ENCODE peak calls at places on chromosomes 13 and 19, in eight cellular contexts. I, X, D, O, K, R, A and C are unnamed samples.

GRCh38 chr13:21347753-21348318 is 111.3 kb downstream of the ZDHHC20 start:
- DNase-seq in I (no peak), X (no peak), D (no peak), O (no peak), K (no peak), R (no peak), A (no peak), C (no peak)

GRCh38 chr13:98279473-98280175 is 102.6 kb upstream of the RNF113B start:
- DNase-seq in I (no peak), X (no peak), D (peak; percentile 81), O (no peak), K (no peak), R (no peak), A (no peak), C (no peak)

GRCh38 chr13:79936368-79937136 is 404.4 kb downstream of the SPRY2 start:
- DNase-seq in I (peak; percentile 97), X (no peak), D (peak; percentile 100), O (peak; percentile 99), K (peak; percentile 44), R (peak; percentile 100), A (no peak), C (peak; percentile 100)

GRCh38 chr13:108807841-108808240 is 178.4 kb downstream of the MYO16 start:
- DNase-seq in I (no peak), X (no peak), D (no peak), O (no peak), K (no peak), R (no peak), A (no peak), C (no peak)

GRCh38 chr19:17405250-17406038 is at the start of gene BST2:
- DNase-seq in I (no peak), X (no peak), D (peak; percentile 56), O (peak; percentile 21), K (peak; percentile 72), R (peak; percentile 18), A (peak; percentile 51), C (no peak)

GRCh38 chr13:46846736-46847135 is 49.8 kb upstream of the ESD start:
- DNase-seq in I (no peak), X (no peak), D (no peak), O (no peak), K (no peak), R (no peak), A (no peak), C (no peak)

GRCh38 chr19:14395710-14396338 is 14.6 kb downstream of the ADGRE5 start:
- DNase-seq in I (no peak), X (no peak), D (no peak), O (no peak), K (no peak), R (no peak), A (no peak), C (no peak)

GRCh38 chr19:3142292-3142670 is 6.4 kb downstream of the GNA15 start:
- DNase-seq in I (peak; percentile 42), X (no peak), D (no peak), O (peak; percentile 75), K (no peak), R (peak; percentile 34), A (no peak), C (no peak)

GRCh38 chr13:44237276-44237767 is 136.3 kb upstream of the SERP2 start:
- DNase-seq in I (peak; percentile 64), X (peak; percentile 97), D (peak; percentile 63), O (peak; percentile 98), K (peak; percentile 90), R (no peak), A (peak; percentile 47), C (peak; percentile 72)

GRCh38 chr13:27137759-27138158 is 33.9 kb downstream of the USP12 start:
- DNase-seq in I (no peak), X (no peak), D (no peak), O (no peak), K (no peak), R (no peak), A (no peak), C (no peak)

GRCh38 chr13:42110410-42111155 is 62.1 kb downstream of the DGKH start:
- DNase-seq in I (peak; percentile 54), X (no peak), D (no peak), O (peak; percentile 64), K (peak; percentile 34), R (peak; percentile 34), A (no peak), C (peak; percentile 69)

GRCh38 chr13:109666656-109667448 is 119.5 kb downstream of the IRS2 start:
- DNase-seq in I (no peak), X (no peak), D (peak; percentile 42), O (peak; percentile 38), K (no peak), R (no peak), A (no peak), C (no peak)

GRCh38 chr13:74061939-74062595 is 72.1 kb downstream of the KLF12 start:
- DNase-seq in I (no peak), X (no peak), D (no peak), O (peak; percentile 71), K (no peak), R (no peak), A (no peak), C (no peak)

GRCh38 chr13:37194428-37194861 is 89.0 kb upstream of the CSNK1A1L start:
- DNase-seq in I (peak; percentile 6), X (no peak), D (no peak), O (peak; percentile 77), K (no peak), R (no peak), A (no peak), C (no peak)

GRCh38 chr19:36805364-36805763 is 32.8 kb upstream of the ZNF850 start:
- DNase-seq in I (no peak), X (no peak), D (no peak), O (no peak), K (no peak), R (no peak), A (no peak), C (no peak)
- H3K4me3 ChIP-seq in I (no peak overlapping the region), X (no peak overlapping the region), D (no peak overlapping the region), O (no peak overlapping the region), K (no peak overlapping the region), R (no peak overlapping the region), A (no peak overlapping the region), C (no peak overlapping the region)

DNA sequence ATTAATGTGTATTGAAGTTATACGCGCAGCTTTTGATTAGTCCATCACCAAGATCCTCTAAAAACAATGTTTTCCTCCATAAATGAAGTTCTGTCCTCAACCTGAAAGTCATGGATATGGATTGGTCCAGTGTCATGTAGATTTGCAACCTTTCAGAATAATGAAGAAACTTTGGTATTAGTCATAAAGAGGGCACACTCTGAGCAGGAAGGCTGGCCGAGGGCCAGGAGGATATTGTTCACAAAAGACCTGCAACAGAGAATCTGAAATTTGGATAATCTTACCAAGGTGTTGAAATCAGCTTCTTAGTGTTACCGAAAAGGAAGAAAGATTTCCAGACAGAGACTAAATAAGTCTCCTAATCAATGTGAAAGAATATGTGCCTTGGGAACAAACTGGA is 20.7 kb downstream of the CLDN10 start:
- DNase-seq in I (no peak), X (no peak), D (no peak), O (no peak), K (no peak), R (no peak), A (no peak), C (no peak)
- TF ChIP-seq CTCF in I (no peak), X (no peak), D (no peak), O (no peak), K (no peak), R (no peak), A (no peak), C (no peak)

GRCh38 chr13:84591444-84591843 is 709.2 kb upstream of the SLITRK1 start:
- DNase-seq in I (no peak), X (no peak), D (no peak), O (no peak), K (no peak), R (no peak), A (no peak), C (no peak)

GRCh38 chr13:84590663-84591062 is 708.4 kb upstream of the SLITRK1 start:
- DNase-seq in I (no peak), X (no peak), D (no peak), O (no peak), K (no peak), R (no peak), A (no peak), C (no peak)

DNA sequence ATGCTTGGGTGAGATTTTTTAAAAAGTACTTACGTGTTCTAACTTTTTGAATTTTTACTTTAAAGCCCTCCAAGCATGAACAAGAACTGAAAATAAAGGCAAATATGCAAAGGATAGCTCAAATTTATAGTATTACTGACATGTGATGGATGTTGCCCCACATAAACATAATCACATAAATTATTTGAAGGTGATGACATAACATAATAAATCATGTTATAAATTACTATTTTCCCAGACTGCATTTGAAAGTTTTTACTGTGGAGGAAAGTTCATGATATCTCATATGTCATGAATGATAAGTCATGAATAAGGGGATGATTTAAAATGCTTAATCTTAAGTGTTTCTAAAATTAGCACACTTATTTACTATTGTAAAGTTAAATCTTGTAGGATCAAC is 705.7 kb upstream of the SLITRK1 start:
- DNase-seq in I (no peak), X (no peak), D (no peak), O (no peak), K (no peak), R (no peak), A (no peak), C (no peak)
- H3K4me3 ChIP-seq in I (no peak overlapping the region), X (no peak overlapping the region), D (no peak overlapping the region), O (no peak overlapping the region), K (no peak overlapping the region), R (no peak overlapping the region), A (no peak overlapping the region), C (no peak overlapping the region)

GRCh38 chr19:39405261-39405912 is 1.3 kb upstream of the ZFP36 start:
- DNase-seq in I (no peak), X (no peak), D (no peak), O (no peak), K (peak; percentile 9), R (no peak), A (no peak), C (no peak)

GRCh38 chr19:39405930-39406655 is 554 bp upstream of the ZFP36 start:
- DNase-seq in I (no peak), X (peak; percentile 98), D (no peak), O (no peak), K (peak; percentile 89), R (no peak), A (peak; percentile 89), C (no peak)

GRCh38 chr19:39407394-39407643 is 672 bp downstream of the ZFP36 start:
- DNase-seq in I (no peak), X (no peak), D (no peak), O (no peak), K (no peak), R (no peak), A (no peak), C (no peak)

GRCh38 chr19:39407644-39408391 is 1.2 kb downstream of the ZFP36 start:
- DNase-seq in I (no peak), X (no peak), D (no peak), O (no peak), K (peak; percentile 37), R (no peak), A (peak; percentile 82), C (no peak)

DNA sequence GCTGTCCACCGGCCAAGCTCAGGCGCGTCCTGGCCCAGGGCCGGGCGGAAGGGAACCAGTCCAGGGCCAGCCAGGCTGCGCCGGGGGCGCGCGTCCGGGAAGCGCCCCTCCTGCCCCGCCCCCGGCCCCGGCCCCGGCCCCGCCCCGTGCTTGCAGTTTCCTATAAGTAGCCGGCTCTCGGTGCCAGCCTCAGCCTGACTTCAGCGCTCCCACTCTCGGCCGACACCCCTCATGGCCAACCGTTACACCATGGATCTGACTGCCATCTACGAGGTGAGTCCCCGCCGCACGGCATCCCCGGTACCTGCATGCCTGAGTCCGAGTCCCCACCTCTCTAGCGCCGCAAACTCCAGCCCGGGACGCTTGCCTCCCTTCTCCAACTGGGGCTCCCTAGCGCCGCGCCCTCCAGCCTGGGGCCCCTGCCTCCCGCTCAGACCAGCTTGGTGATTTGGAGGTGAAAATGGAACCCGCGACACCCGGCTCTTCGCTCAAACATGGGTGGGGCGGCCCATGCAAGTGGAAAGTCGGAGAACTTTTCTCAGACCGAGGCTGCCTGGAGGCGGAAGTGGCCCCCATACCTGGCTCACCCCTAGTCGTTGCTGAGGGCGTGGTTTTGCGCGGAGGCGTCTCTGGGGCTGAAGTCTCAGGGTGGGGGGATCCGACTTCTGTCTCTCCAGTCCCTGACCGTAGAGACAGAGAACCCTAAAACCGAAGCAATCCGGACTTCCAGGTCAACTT is at the start of gene ZFP36:
- DNase-seq in I (peak; percentile 60), X (peak; percentile 98), D (no peak), O (peak; percentile 80), K (peak; percentile 74), R (no peak), A (peak; percentile 96), C (no peak)
- TF ChIP-seq CTCF in I (no peak), X (no peak), D (peak; percentile 10), O (no peak), K (no peak), R (peak; percentile 8), A (no peak), C (no peak)